ENCODE peak calls at places on chromosomes 7 and 10, in eight cellular contexts. R is SK-N-SH, V is WERI-Rb-1, I is neural progenitor cell, B is GM23248, N is esophagus squamous epithelium, X is HCT116, Z is pancreas. W is an unnamed sample.

GRCh38 chr7:150351587-150352194 is 10.3 kb upstream of the RARRES2 start:
- DNase-seq in I (no peak), Z (no peak), V (no peak), R (no peak), N (no peak), X (no peak), B (peak; percentile 64), W (no peak)

GRCh38 chr10:74177140-74177677 is 26.2 kb downstream of the ADK start:
- DNase-seq in I (no peak), B (peak; percentile 86), N (no peak), X (no peak), V (peak; percentile 14), R (no peak), Z (peak; percentile 61), W (no peak)

GRCh38 chr7:15084368-15084767 is 181.8 kb upstream of the DGKB start:
- DNase-seq in V (no peak), Z (no peak), B (no peak), I (no peak), N (no peak), R (no peak), X (no peak), W (no peak)

GRCh38 chr10:82378146-82378545 is 503.2 kb downstream of the NRG3 start:
- DNase-seq in V (no peak), I (no peak), Z (peak; percentile 53), X (no peak), R (peak; percentile 42), N (no peak), B (peak; percentile 73), W (no peak)

GRCh38 chr7:15309891-15310290 is 251.9 kb downstream of the AGMO start:
- DNase-seq in X (no peak), Z (no peak), B (peak; percentile 87), I (no peak), V (no peak), N (no peak), R (no peak), W (no peak)

GRCh38 chr7:75977741-75978140 is 16.7 kb downstream of the TMEM120A start:
- DNase-seq in I (no peak), R (peak; percentile 30), B (no peak), N (no peak), Z (peak; percentile 7), V (no peak), X (no peak), W (no peak)

GRCh38 chr10:24333736-24334135 is 124.8 kb downstream of the KIAA1217 start:
- DNase-seq in R (no peak), I (no peak), B (peak; percentile 51), N (no peak), X (no peak), Z (no peak), V (no peak), W (no peak)

GRCh38 chr7:97512441-97513207 is 219.3 kb upstream of the TAC1 start:
- DNase-seq in I (no peak), Z (no peak), R (no peak), N (no peak), B (no peak), V (peak; percentile 34), X (no peak), W (no peak)

GRCh38 chr7:22202141-22202540 is 154.8 kb downstream of the RAPGEF5 start:
- DNase-seq in X (no peak), Z (no peak), R (peak; percentile 30), I (no peak), B (no peak), V (no peak), N (no peak), W (no peak)

GRCh38 chr10:130758529-130758928 is 553.0 kb downstream of the TCERG1L start:
- DNase-seq in X (no peak), V (no peak), R (no peak), N (no peak), B (no peak), Z (no peak), I (no peak), W (no peak)

GRCh38 chr10:26368463-26368862 is 69.7 kb upstream of the APBB1IP start:
- DNase-seq in I (no peak), X (no peak), Z (no peak), B (no peak), V (no peak), N (no peak), R (no peak), W (no peak)

GRCh38 chr7:3002631-3003030 is 41.0 kb downstream of the CARD11 start:
- DNase-seq in N (no peak), X (no peak), Z (no peak), B (no peak), I (no peak), V (no peak), R (no peak), W (no peak)

GRCh38 chr10:43444897-43445466 is 8.1 kb downstream of the ZNF487 start:
- DNase-seq in Z (no peak), R (no peak), X (no peak), I (no peak), V (no peak), N (no peak), B (no peak), W (no peak)

GRCh38 chr7:435518-436366 is 83.9 kb downstream of the PDGFA start:
- DNase-seq in I (no peak), V (no peak), X (no peak), R (no peak), N (no peak), Z (no peak), B (peak; percentile 76), W (peak; percentile 89)

DNA sequence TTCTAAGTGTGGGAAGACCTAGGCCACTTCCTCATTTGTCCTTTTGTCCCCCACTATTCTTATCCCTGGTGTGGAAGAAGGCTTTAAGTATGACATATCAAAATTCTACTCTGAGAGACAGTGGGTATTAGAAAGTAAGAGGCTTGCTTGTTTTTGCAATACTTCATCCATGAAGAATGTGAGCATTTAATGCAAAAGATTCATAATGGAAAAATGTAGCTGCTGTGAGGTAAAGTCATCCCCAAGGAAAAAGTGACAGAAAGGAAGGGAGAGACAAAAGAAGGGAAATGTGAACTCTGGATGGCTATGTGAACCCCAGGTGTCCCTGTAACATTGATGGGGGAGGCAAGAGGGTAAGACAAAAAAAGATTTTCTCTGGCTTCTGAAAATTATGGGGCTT is 607.5 kb downstream of the SORCS1 start:
- DNase-seq in R (no peak), B (peak; percentile 58), I (no peak), V (no peak), X (no peak), N (no peak), Z (no peak), W (no peak)
- H3K4me3 ChIP-seq in R (no peak overlapping the region), B (no peak overlapping the region), I (no peak overlapping the region), V (no peak overlapping the region), X (no peak overlapping the region), N (no peak overlapping the region), Z (no peak overlapping the region), W (no peak overlapping the region)

GRCh38 chr7:73446716-73447115 is 13.1 kb downstream of the FZD9 start:
- DNase-seq in Z (no peak), V (no peak), R (no peak), N (no peak), B (no peak), X (no peak), I (no peak), W (no peak)
- H3K27ac ChIP-seq in Z (no peak overlapping the region), V (no peak overlapping the region), R (no peak overlapping the region), N (no peak overlapping the region), B (no peak overlapping the region), X (no peak overlapping the region), I (no peak overlapping the region), W (no peak overlapping the region)

GRCh38 chr7:46550864-46551263 is 629.8 kb upstream of the IGFBP3 start:
- DNase-seq in R (no peak), X (no peak), N (no peak), I (no peak), Z (no peak), B (no peak), V (no peak), W (no peak)

GRCh38 chr7:46549347-46549746 is 628.3 kb upstream of the IGFBP3 start:
- DNase-seq in V (no peak), X (no peak), B (no peak), I (no peak), R (no peak), N (no peak), Z (no peak), W (no peak)

GRCh38 chr7:46551603-46552002 is 630.5 kb upstream of the IGFBP3 start:
- DNase-seq in I (no peak), R (no peak), N (no peak), X (no peak), V (no peak), B (no peak), Z (no peak), W (no peak)

GRCh38 chr7:46547044-46547443 is 626.0 kb upstream of the IGFBP3 start:
- DNase-seq in I (no peak), B (no peak), X (no peak), Z (no peak), V (no peak), N (no peak), R (no peak), W (no peak)

DNA sequence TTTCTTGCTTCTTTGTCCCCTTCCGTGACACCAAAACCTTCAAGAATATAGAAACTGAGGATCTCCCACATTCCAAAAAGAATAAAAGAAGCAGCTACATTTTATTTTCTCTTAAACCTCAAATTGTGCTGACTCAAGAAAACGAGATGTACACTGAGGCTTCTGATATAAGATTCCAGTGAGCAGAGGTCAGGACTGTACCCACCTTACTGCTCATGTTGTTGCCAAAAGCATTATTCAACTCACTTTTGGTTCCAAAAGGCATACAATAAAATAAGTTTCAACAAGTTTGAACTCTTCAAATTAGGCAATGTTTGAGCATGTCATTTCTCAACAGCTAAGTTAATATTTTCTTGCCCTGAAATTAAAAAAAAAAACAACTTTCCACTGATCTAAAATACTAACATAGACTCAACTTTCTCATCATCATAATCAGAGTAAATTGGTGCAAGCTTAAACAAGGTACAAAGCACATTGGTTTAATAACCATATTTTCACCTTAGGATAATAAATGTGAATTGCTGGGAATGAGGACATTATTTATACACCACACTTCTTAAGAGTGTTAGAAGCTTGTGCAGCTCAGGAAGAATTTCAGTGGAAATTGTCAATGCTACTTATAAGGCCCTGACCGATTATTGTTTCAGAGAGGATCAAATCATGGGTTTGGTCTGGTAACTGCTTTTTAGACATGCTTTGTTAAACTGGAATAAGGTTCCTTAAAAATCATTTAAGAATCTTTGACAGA is 629.0 kb upstream of the IGFBP3 start:
- DNase-seq in R (no peak), V (no peak), N (no peak), X (no peak), Z (no peak), B (no peak), I (no peak), W (no peak)
- H3K4me3 ChIP-seq in R (no peak overlapping the region), V (no peak overlapping the region), N (no peak overlapping the region), X (no peak overlapping the region), Z (no peak overlapping the region), B (no peak overlapping the region), I (no peak overlapping the region), W (no peak overlapping the region)

DNA sequence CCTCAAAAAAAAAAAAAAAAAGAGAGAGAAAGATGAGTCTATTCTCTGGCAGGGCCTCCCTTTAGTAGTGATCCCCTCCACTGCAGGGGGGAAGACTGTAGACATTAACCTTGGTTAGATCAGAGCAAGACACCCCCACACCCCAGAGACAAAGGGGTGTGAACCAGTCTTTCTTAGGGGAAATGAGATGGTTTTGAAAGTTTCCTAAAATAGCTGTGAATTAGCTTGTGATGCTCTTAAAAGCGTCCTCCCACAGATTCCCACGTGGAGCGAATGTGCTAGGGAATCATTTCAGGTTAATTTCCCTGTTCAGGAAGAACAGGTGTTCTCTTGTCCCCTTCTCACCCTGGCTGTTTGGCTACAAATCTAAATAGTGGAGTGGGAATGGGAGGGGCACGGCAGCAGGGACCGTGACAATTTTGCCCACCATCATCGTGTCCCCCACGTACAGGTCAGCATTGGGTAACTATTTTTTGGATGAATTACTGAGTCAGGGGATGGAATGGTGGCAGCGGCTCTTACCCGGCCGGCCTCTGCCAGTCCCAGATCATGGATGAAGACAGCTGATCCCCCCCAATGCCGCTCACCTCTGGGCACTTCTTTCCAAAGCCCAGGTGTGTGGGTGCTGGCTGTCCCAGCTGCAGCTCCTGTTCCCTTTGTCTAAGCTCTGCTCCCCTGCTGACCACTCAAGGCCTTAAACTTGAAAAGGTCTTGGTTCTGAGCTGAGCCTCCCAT is 152.9 kb downstream of the CCDC3 start:
- DNase-seq in B (no peak), X (no peak), R (no peak), Z (no peak), I (no peak), N (no peak), V (no peak), W (no peak)
- H3K27ac ChIP-seq in B (no peak overlapping the region), X (no peak overlapping the region), R (no peak overlapping the region), Z (no peak overlapping the region), I (no peak overlapping the region), N (no peak overlapping the region), V (no peak overlapping the region), W (no peak overlapping the region)

W was measured in SJSA1.